ENCODE peak calls at places on chromosomes 6 and 20, in six cellular contexts. Y is brain microvascular endothelial cell; R is psoas muscle; T is dermis microvascular lymphatic vessel endothelial cell; X is mesenteric fat pad; B is activated naive CD4-positive, alpha-beta T cell treated with anti-CD3 and anti-CD28 coated beads, Interleukin-2, amount 50 U/mL, for 72 hours. M is an unnamed sample.

GRCh38 chr6:151016107-151016506 is 150.6 kb downstream of the MTHFD1L start:
- DNase-seq in Y (no peak), R (no peak), T (no peak), X (no peak), B (no peak), M (no peak)

GRCh38 chr6:149318581-149319286 is 1.2 kb downstream of the TAB2 start:
- DNase-seq in Y (no peak), R (no peak), T (no peak), X (no peak), B (peak; percentile 28), M (no peak)

GRCh38 chr6:129253731-129254130 is 370.8 kb downstream of the LAMA2 start:
- DNase-seq in Y (no peak), R (no peak), T (no peak), X (no peak), B (no peak), M (no peak)

GRCh38 chr6:84019171-84019570 is 14.4 kb upstream of the MRAP2 start:
- DNase-seq in Y (no peak), R (no peak), T (no peak), X (no peak), B (no peak), M (no peak)

GRCh38 chr6:99416226-99416625 is 8.9 kb downstream of the PNISR start:
- DNase-seq in Y (no peak), R (no peak), T (no peak), X (no peak), B (no peak), M (no peak)

GRCh38 chr6:23797041-23797440 is 329.0 kb upstream of the NRSN1 start:
- DNase-seq in Y (no peak), R (no peak), T (no peak), X (no peak), B (no peak), M (no peak)

GRCh38 chr20:25049261-25050060 is 8.5 kb downstream of the ACSS1 start:
- DNase-seq in Y (no peak), R (peak; percentile 51), T (no peak), X (peak; percentile 80), B (no peak), M (no peak)

GRCh38 chr6:30357678-30358339 is 12.9 kb downstream of the RPP21 start:
- DNase-seq in Y (peak; percentile 80), R (no peak), T (peak; percentile 40), X (no peak), B (peak; percentile 50), M (peak; percentile 12)

GRCh38 chr20:3823881-3824280 is 3.5 kb downstream of the AP5S1 start:
- DNase-seq in Y (no peak), R (peak; percentile 23), T (no peak), X (no peak), B (no peak), M (no peak)

GRCh38 chr20:51473256-51473655 is 69.3 kb downstream of the NFATC2 start:
- DNase-seq in Y (no peak), R (no peak), T (no peak), X (no peak), B (no peak), M (no peak)